ENCODE peak calls at places on chromosomes 4 and X, in six cellular contexts. K is ovary, D is stomach, W is hepatocyte, Q is AG09309, O is HFF-Myc. G is an unnamed sample.

GRCh38 chrX:136159615-136160025 is 12.3 kb downstream of the FHL1 start:
- DNase-seq in Q (no peak), D (no peak), K (no peak), W (no peak), O (no peak), G (no peak)

GRCh38 chrX:46704767-46705386 is 54.0 kb downstream of the SLC9A7 start:
- DNase-seq in W (no peak), O (no peak), D (no peak), Q (no peak), K (no peak), G (no peak)

GRCh38 chr4:139950568-139950967 is 203.4 kb downstream of the MAML3 start:
- DNase-seq in K (no peak), Q (peak), D (no peak), W (no peak), O (no peak), G (peak)

GRCh38 chrX:11770320-11770719 is 12.3 kb downstream of the MSL3 start:
- DNase-seq in O (no peak), Q (no peak), K (peak), W (peak), D (peak), G (no peak)

GRCh38 chrX:49040376-49040955 is 2.7 kb downstream of the TFE3 start:
- DNase-seq in D (no peak), O (no peak), Q (no peak), K (peak), W (no peak), G (no peak)

GRCh38 chr4:186624951-186625350 is 69.6 kb upstream of the MTNR1A start:
- DNase-seq in W (no peak), D (no peak), O (no peak), Q (peak), K (no peak), G (no peak)

GRCh38 chr4:147108409-147108808 is 162.7 kb upstream of the TTC29 start:
- DNase-seq in D (no peak), W (no peak), K (no peak), Q (no peak), O (no peak), G (no peak)

GRCh38 chr4:37568494-37568893 is 117.7 kb downstream of the RELL1 start:
- DNase-seq in D (peak), Q (no peak), W (no peak), O (no peak), K (no peak), G (no peak)

GRCh38 chr4:61462451-61463326 is 262.6 kb downstream of the ADGRL3 start:
- DNase-seq in D (peak), Q (no peak), K (no peak), O (no peak), W (no peak), G (no peak)

GRCh38 chr4:120056249-120056648 is 10.4 kb downstream of the MAD2L1 start:
- DNase-seq in O (peak), K (no peak), D (no peak), W (peak), Q (no peak), G (no peak)

GRCh38 chr4:16269742-16270522 is 43.7 kb upstream of the TAPT1 start:
- DNase-seq in W (no peak), O (peak), K (no peak), Q (peak), D (no peak), G (no peak)

GRCh38 chr4:76993787-76994641 is 44.5 kb downstream of the SEPTIN11 start:
- DNase-seq in K (no peak), Q (no peak), D (no peak), W (no peak), O (no peak), G (no peak)

GRCh38 chrX:124462931-124463330 is 116.6 kb downstream of the SH2D1A start:
- DNase-seq in O (no peak), K (no peak), D (no peak), Q (no peak), W (no peak), G (no peak)

GRCh38 chrX:128057421-128057820 is 5.2 kb upstream of the ACTRT1 start:
- DNase-seq in O (no peak), D (no peak), Q (no peak), W (no peak), K (no peak), G (no peak)

GRCh38 chr4:42445038-42445437 is 47.8 kb downstream of the SHISA3 start:
- DNase-seq in K (no peak), Q (no peak), O (no peak), W (no peak), D (no peak), G (no peak)

GRCh38 chr4:103402198-103402597 is 204.1 kb upstream of the CENPE start:
- DNase-seq in O (no peak), K (no peak), D (no peak), W (no peak), Q (no peak), G (no peak)

GRCh38 chr4:141240671-141241070 is 20.0 kb downstream of the ZNF330 start:
- DNase-seq in W (no peak), O (no peak), D (no peak), K (no peak), Q (no peak), G (no peak)

DNA sequence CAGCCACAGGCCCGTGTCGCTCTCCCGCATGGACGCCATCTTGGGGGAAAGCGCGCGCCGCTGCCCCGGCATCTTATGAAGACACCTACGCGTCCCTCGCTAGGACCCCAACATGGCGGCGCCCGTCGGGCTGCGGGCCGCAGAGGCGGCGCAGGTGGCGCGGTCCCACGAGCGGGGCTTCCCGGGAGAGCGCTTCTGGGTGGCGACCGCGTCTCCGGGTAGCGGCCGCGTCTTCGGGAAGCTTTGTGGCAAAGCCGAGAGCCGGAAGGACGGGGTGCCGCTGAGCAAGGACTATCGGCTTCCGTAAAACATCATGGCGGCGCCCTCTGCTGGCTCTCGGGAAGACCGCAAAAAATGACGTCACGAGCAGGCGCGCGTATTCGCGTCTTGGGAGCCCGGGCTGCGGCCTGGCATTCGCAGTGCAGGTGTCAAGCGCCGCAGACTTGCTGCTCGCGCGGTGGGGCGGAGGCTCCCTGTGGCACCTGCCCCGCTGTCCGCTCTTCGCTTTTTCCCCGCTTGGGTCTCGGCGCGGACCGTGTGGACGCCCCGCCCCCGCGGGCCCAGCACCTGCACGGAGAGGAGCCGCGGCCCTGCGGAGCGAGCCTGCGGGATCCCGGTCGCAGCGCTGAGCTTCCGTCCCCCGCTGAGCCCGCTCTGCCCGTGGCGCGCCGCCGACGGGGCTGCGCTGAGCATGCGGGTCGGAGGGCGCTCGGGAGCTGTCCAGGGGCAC is at the start of gene NELFA:
- DNase-seq in O (peak), W (peak), Q (peak), D (peak), K (peak), G (peak)
- TF ChIP-seq CTCF in O (peak), W (no peak), Q (peak), D (peak), K (peak), G (no peak)

GRCh38 chr4:25198713-25199112 is 35.1 kb upstream of the PI4K2B start:
- DNase-seq in K (no peak), W (no peak), Q (no peak), D (no peak), O (no peak), G (no peak)
- TF ChIP-seq CTCF in K (no peak), W (no peak), Q (no peak), D (no peak), O (no peak), G (no peak)

GRCh38 chrX:78027798-78028197 is 58.4 kb upstream of the PGAM4 start:
- DNase-seq in Q (no peak), D (no peak), W (no peak), O (no peak), K (no peak), G (no peak)

GRCh38 chrX:78019586-78020483 is 50.4 kb upstream of the PGAM4 start:
- DNase-seq in O (no peak), D (no peak), K (no peak), Q (no peak), W (no peak), G (no peak)

GRCh38 chrX:78029663-78030062 is 60.2 kb upstream of the PGAM4 start:
- DNase-seq in Q (peak), D (no peak), K (no peak), W (peak), O (no peak), G (no peak)

DNA sequence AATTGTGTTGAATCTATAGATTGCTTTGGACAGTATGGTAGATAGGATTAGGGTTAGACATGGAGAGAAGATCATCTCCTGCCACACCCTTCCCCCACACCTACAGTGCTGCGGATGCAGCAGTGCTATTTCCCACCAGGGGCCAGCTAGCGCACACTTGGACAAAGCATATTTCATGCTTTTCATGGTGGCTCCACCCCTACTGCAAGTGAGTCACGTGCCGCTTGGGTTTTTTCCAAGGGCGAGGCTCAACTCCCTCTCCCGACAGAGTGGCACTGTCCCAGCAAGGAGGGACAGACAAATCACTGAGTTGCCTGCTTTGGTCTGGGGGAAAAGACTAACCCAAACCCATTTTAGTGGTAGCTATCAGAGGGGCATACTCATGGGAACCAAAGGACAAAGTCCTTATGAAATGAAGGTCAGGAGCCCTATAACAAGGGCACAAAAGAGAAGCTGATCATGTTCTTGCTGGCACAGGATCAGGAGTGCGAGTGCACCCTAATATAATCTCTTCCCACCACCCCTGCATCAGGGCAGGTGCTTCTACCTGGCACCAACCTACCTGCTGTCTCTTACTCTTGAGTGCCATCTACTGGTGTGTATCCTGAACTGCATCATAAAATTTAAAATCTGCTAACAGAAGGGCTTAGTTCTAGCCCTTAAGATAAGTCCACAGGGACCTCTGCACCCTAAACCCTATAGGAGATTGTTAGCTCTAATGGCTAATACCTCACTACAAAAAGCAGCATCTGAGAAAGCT is 55.1 kb upstream of the PGAM4 start:
- DNase-seq in K (no peak), D (peak), W (peak), O (no peak), Q (no peak), G (peak)
- TF ChIP-seq CTCF in K (no peak), D (no peak), W (peak), O (peak), Q (peak), G (no peak)

GRCh38 chr4:28225689-28226353 is 1365.2 kb downstream of the STIM2 start:
- DNase-seq in O (no peak), W (peak), D (no peak), Q (no peak), K (no peak), G (no peak)
- TF ChIP-seq CTCF in O (no peak), W (peak), D (no peak), Q (no peak), K (no peak), G (no peak)

GRCh38 chr4:6088950-6089349 is 70.7 kb upstream of the C4orf50 start:
- DNase-seq in W (no peak), K (no peak), D (no peak), O (no peak), Q (no peak), G (no peak)

GRCh38 chr4:6090936-6091335 is 72.7 kb upstream of the C4orf50 start:
- DNase-seq in K (no peak), Q (no peak), W (no peak), O (no peak), D (no peak), G (no peak)

GRCh38 chr4:6085028-6085942 is 67.1 kb upstream of the C4orf50 start:
- DNase-seq in D (no peak), O (no peak), W (no peak), Q (no peak), K (no peak), G (no peak)

GRCh38 chr4:6085943-6086628 is 67.9 kb upstream of the C4orf50 start:
- DNase-seq in W (no peak), O (no peak), D (no peak), K (no peak), Q (no peak), G (no peak)

DNA sequence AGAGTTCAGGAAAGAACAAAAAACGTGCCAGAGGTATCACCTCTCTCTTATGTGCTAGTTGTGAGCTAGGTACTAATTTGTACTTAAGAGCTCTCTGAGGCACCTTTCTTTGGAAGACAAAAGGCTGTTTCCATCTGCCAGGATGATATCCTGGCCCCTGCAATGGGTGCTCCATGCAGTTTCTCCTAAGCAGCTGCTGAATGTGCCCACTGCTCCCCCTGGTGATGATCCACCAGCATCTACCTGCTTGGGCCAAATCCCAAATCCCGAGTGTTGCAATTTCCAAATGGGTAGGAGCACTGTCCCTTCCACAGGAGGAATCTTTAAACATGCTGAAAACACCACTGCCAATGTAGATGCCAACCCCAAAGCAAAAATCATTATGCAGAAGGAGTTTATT is 69.4 kb upstream of the C4orf50 start:
- DNase-seq in K (no peak), W (peak), Q (no peak), O (no peak), D (peak), G (no peak)
- TF ChIP-seq CTCF in K (no peak), W (peak), Q (peak), O (peak), D (peak), G (no peak)

DNA sequence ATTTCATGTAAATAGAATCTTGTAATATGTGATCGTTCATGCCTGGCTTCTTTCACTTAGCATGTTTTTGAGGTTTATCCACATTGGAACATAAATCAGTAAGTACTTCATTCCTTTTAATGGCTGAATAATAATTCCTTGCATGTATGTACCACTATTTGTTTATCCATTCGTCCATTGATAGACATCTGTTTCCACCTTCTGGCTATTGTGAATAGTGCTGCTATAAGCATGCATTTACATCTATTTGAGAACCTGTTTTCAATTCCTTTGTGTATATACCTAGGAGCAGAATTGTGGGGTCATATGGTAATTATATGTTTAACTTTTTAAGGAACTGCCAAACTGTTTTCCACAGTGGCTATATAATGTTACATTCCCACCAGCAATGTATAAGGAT is 356.7 kb upstream of the DIPK2B start:
- DNase-seq in Q (no peak), W (no peak), K (no peak), D (no peak), O (no peak), G (no peak)
- TF ChIP-seq CTCF in Q (peak), W (no peak), K (no peak), D (no peak), O (no peak), G (no peak)

GRCh38 chrX:65671966-65672365 is 4.5 kb downstream of the MSN start:
- DNase-seq in K (no peak), W (no peak), D (no peak), O (no peak), Q (no peak), G (no peak)

GRCh38 chrX:65668362-65669310 is 1.2 kb downstream of the MSN start:
- DNase-seq in D (peak), K (peak), W (peak), O (no peak), Q (peak), G (peak)

GRCh38 chrX:65671286-65671685 is 3.8 kb downstream of the MSN start:
- DNase-seq in W (no peak), O (no peak), D (no peak), Q (no peak), K (no peak), G (no peak)

GRCh38 chrX:65667157-65667502 is 324 bp upstream of the MSN start:
- DNase-seq in D (no peak), K (no peak), W (no peak), Q (no peak), O (no peak), G (no peak)

GRCh38 chrX:65667503-65668355 is at the start of gene MSN:
- DNase-seq in O (no peak), K (peak), D (peak), Q (no peak), W (peak), G (peak)
- TF ChIP-seq CTCF in O (no peak), K (no peak), D (no peak), Q (peak), W (peak), G (no peak)

DNA sequence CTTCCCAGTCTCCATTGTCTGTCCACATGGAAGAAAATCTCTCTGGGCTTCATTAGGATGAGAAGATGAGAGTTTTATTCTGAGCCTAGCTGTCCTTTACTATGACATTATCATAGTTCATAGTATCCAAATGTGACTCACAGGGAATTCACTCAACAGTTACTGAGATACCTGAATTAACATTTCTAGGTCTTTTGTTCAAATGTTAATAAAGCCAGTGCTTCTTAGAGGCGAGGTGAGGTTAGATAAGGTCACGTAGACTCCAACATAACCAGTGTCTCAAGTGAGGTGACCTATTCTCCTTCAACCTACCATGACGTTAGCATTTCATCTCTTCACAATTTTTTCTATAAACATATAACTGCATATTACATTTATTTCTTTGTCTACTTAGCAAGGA is 67.2 kb downstream of the PALLD start:
- DNase-seq in K (no peak), O (no peak), Q (no peak), D (no peak), W (no peak), G (no peak)
- TF ChIP-seq CTCF in K (no peak), O (no peak), Q (no peak), D (no peak), W (no peak), G (no peak)

DNA sequence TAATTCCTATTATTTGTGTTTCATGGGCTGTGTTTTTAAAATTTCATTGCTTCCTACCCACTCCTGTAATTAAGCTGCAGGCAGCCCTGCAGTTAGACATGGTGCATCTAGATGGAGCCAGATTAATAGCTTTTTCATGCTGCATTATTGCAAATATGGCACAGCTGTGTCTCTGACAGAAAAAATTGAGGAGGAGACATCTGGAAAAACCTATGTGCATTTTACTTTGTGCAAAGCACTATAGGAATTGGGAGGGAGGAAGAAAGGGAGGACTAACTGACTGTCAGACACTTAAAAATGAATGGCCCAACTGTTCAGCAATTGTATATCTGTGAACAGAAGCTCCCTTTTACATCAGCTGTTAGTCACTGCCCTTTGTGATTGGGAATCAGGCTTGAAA is 8.1 kb upstream of the RPGR start:
- DNase-seq in W (no peak), Q (no peak), D (no peak), K (no peak), O (no peak), G (no peak)
- TF ChIP-seq CTCF in W (peak), Q (peak), D (no peak), K (no peak), O (no peak), G (no peak)

GRCh38 chr4:75892508-75892907 is 9.7 kb downstream of the PPEF2 start:
- DNase-seq in O (no peak), K (no peak), W (no peak), Q (no peak), D (no peak), G (no peak)
- TF ChIP-seq CTCF in O (peak), K (no peak), W (no peak), Q (peak), D (no peak), G (no peak)

G was measured in activated B cell treated with CpG ODN at 0.5 μM for 24 hours.